ENCODE peak calls at places on chromosomes 3 and 15, in nine cellular contexts. U is neuronal stem cell; Q is H4; Z is amygdala; P is EH; M is non-pigmented ciliary epithelial cell; C is naive B cell; F is effector CD4-positive, alpha-beta T cell; T is erythroblast. J is an unnamed sample.

GRCh38 chr15:68332266-68332665 is 54.7 kb downstream of the FEM1B start:
- DNase-seq in U (no peak), Q (no peak), Z (no peak), P (no peak), M (no peak), C (no peak), F (no peak), T (no peak), J (no peak)

GRCh38 chr3:196788509-196788908 is 48.9 kb downstream of the PAK2 start:
- DNase-seq in U (no peak), Q (no peak), Z (no peak), P (peak; percentile 61), M (no peak), C (no peak), F (no peak), T (no peak), J (no peak)

GRCh38 chr15:57686657-57687056 is 19.9 kb upstream of the POLR2M start:
- DNase-seq in U (no peak), Q (no peak), Z (no peak), P (no peak), M (no peak), C (no peak), F (no peak), T (no peak), J (no peak)

GRCh38 chr3:152160350-152161011 is 108.2 kb upstream of the MBNL1 start:
- DNase-seq in U (no peak), Q (no peak), Z (no peak), P (no peak), M (no peak), C (no peak), F (no peak), T (no peak), J (no peak)

GRCh38 chr15:78207110-78207458 is 27.3 kb downstream of the ACSBG1 start:
- DNase-seq in U (no peak), Q (no peak), Z (no peak), P (no peak), M (no peak), C (no peak), F (no peak), T (no peak), J (no peak)

GRCh38 chr3:192571197-192571791 is 156.0 kb downstream of the FGF12 start:
- DNase-seq in U (no peak), Q (peak; percentile 85), Z (peak; percentile 0), P (peak; percentile 60), M (no peak), C (no peak), F (no peak), T (no peak), J (peak; percentile 84)

GRCh38 chr3:112848196-112848595 is 1.5 kb upstream of the CD200R1L start:
- DNase-seq in U (no peak), Q (no peak), Z (no peak), P (no peak), M (no peak), C (no peak), F (no peak), T (no peak), J (no peak)

GRCh38 chr15:47819158-47819557 is 101.9 kb downstream of the SEMA6D start:
- DNase-seq in U (no peak), Q (no peak), Z (no peak), P (no peak), M (no peak), C (no peak), F (no peak), T (no peak), J (no peak)

GRCh38 chr15:90141646-90142045 is 39.4 kb upstream of the IDH2 start:
- DNase-seq in U (no peak), Q (no peak), Z (no peak), P (peak; percentile 71), M (no peak), C (no peak), F (no peak), T (no peak), J (peak; percentile 18)

GRCh38 chr15:29612701-29613100 is 209.6 kb downstream of the TJP1 start:
- DNase-seq in U (no peak), Q (no peak), Z (no peak), P (peak; percentile 66), M (peak; percentile 43), C (no peak), F (no peak), T (no peak), J (no peak)

GRCh38 chr3:111080357-111080937 is 8.8 kb downstream of the NECTIN3 start:
- DNase-seq in U (no peak), Q (peak; percentile 40), Z (no peak), P (peak; percentile 67), M (no peak), C (no peak), F (no peak), T (no peak), J (no peak)

GRCh38 chr3:40020689-40021088 is 211.3 kb downstream of the MYRIP start:
- DNase-seq in U (no peak), Q (no peak), Z (no peak), P (peak; percentile 24), M (no peak), C (no peak), F (no peak), T (no peak), J (no peak)

GRCh38 chr3:149343951-149344350 is 10.5 kb upstream of the TM4SF18 start:
- DNase-seq in U (no peak), Q (no peak), Z (no peak), P (no peak), M (no peak), C (no peak), F (no peak), T (peak; percentile 4), J (no peak)

GRCh38 chr3:152261329-152261728 is 7.4 kb upstream of the MBNL1 start:
- DNase-seq in U (peak; percentile 65), Q (no peak), Z (no peak), P (no peak), M (no peak), C (no peak), F (no peak), T (no peak), J (no peak)

GRCh38 chr15:36090276-36090946 is 489.0 kb upstream of the CDIN1 start:
- DNase-seq in U (no peak), Q (no peak), Z (no peak), P (no peak), M (no peak), C (no peak), F (no peak), T (no peak), J (no peak)

GRCh38 chr3:193086688-193087087 is 154.3 kb upstream of the PLAAT1 start:
- DNase-seq in U (no peak), Q (no peak), Z (no peak), P (no peak), M (no peak), C (no peak), F (no peak), T (no peak), J (no peak)

GRCh38 chr3:100754563-100755334 is 45.5 kb downstream of the TFG start:
- DNase-seq in U (no peak), Q (no peak), Z (no peak), P (peak; percentile 32), M (no peak), C (no peak), F (no peak), T (no peak), J (no peak)

GRCh38 chr3:161035711-161036110 is 69.4 kb downstream of the B3GALNT1 start:
- DNase-seq in U (no peak), Q (no peak), Z (no peak), P (peak; percentile 58), M (peak; percentile 92), C (no peak), F (no peak), T (no peak), J (no peak)

GRCh38 chr3:69433938-69434263 is 48.0 kb upstream of the FRMD4B start:
- DNase-seq in U (peak; percentile 56), Q (peak; percentile 89), Z (no peak), P (peak; percentile 69), M (no peak), C (no peak), F (no peak), T (peak; percentile 32), J (no peak)

GRCh38 chr3:139319428-139320402 is 24.1 kb upstream of the MRPS22 start:
- DNase-seq in U (no peak), Q (peak; percentile 54), Z (no peak), P (no peak), M (no peak), C (no peak), F (no peak), T (peak; percentile 14), J (no peak)

GRCh38 chr3:65174713-65175112 is 486.9 kb upstream of the ADAMTS9 start:
- DNase-seq in U (no peak), Q (no peak), Z (no peak), P (no peak), M (no peak), C (no peak), F (no peak), T (no peak), J (no peak)

GRCh38 chr15:85646538-85647091 is 148.1 kb downstream of the KLHL25 start:
- DNase-seq in U (no peak), Q (peak; percentile 79), Z (no peak), P (peak; percentile 89), M (peak; percentile 81), C (no peak), F (peak; percentile 21), T (no peak), J (no peak)

GRCh38 chr3:40580494-40581091 is 55.8 kb downstream of the ZNF621 start:
- DNase-seq in U (peak; percentile 77), Q (peak; percentile 49), Z (peak; percentile 47), P (peak; percentile 67), M (peak; percentile 34), C (peak; percentile 57), F (peak; percentile 49), T (peak; percentile 60), J (peak; percentile 66)

GRCh38 chr3:140580746-140581145 is 97.1 kb upstream of the TRIM42 start:
- DNase-seq in U (no peak), Q (no peak), Z (no peak), P (no peak), M (no peak), C (no peak), F (no peak), T (no peak), J (no peak)

GRCh38 chr15:25643120-25643519 is 204.3 kb upstream of the UBE3A start:
- DNase-seq in U (no peak), Q (no peak), Z (no peak), P (no peak), M (no peak), C (no peak), F (no peak), T (no peak), J (no peak)

GRCh38 chr15:52980446-52980845 is 190.3 kb upstream of the ONECUT1 start:
- DNase-seq in U (no peak), Q (no peak), Z (no peak), P (no peak), M (no peak), C (no peak), F (no peak), T (no peak), J (no peak)

GRCh38 chr3:104070906-104071305 is 1295.8 kb upstream of the ALCAM start:
- DNase-seq in U (no peak), Q (no peak), Z (no peak), P (no peak), M (no peak), C (no peak), F (no peak), T (no peak), J (no peak)

GRCh38 chr3:195752538-195753331 is 32.0 kb downstream of the MUC20 start:
- DNase-seq in U (no peak), Q (no peak), Z (no peak), P (no peak), M (no peak), C (no peak), F (no peak), T (no peak), J (peak; percentile 26)

GRCh38 chr3:158107508-158108095 is 1.4 kb upstream of the SHOX2 start:
- DNase-seq in U (no peak), Q (no peak), Z (no peak), P (no peak), M (no peak), C (no peak), F (no peak), T (peak; percentile 27), J (no peak)